ENCODE peak calls at places on chromosomes 1 and 21, in four cellular contexts. S, K, N and W are unnamed samples.

GRCh38 chr1:16076003-16076870 is 2.8 kb upstream of the FAM131C start:
- DNase-seq in S (no peak), K (no peak), N (peak; percentile 93), W (no peak)

GRCh38 chr1:229230893-229231753 is 39.8 kb upstream of the RAB4A start:
- DNase-seq in S (no peak), K (no peak), N (peak; percentile 87), W (peak; percentile 42)

GRCh38 chr1:100719490-100719889 is at the start of gene VCAM1:
- DNase-seq in S (no peak), K (no peak), N (peak; percentile 41), W (no peak)

GRCh38 chr1:71634159-71634558 is 553.3 kb upstream of the ZRANB2 start:
- DNase-seq in S (no peak), K (no peak), N (no peak), W (no peak)

GRCh38 chr1:57934745-57935144 is 510.9 kb upstream of the DAB1 start:
- DNase-seq in S (no peak), K (no peak), N (no peak), W (no peak)

GRCh38 chr1:14516974-14517812 is 81.3 kb upstream of the KAZN start:
- DNase-seq in S (no peak), K (no peak), N (no peak), W (no peak)

GRCh38 chr1:40944841-40945430 is 34.6 kb upstream of the CTPS1 start:
- DNase-seq in S (no peak), K (no peak), N (no peak), W (peak; percentile 40)

GRCh38 chr1:99963041-99963795 is 6.6 kb upstream of the SLC35A3 start:
- DNase-seq in S (no peak), K (no peak), N (peak; percentile 19), W (no peak)

GRCh38 chr1:169546087-169546995 is 39.9 kb downstream of the F5 start:
- DNase-seq in S (peak; percentile 33), K (no peak), N (peak; percentile 82), W (peak; percentile 74)

GRCh38 chr1:89692601-89693503 is 59.9 kb downstream of the LRRC8C start:
- DNase-seq in S (no peak), K (no peak), N (no peak), W (no peak)

GRCh38 chr1:227318852-227319607 is 738 bp upstream of the CDC42BPA start:
- DNase-seq in S (peak; percentile 49), K (no peak), N (peak; percentile 30), W (peak; percentile 61)

GRCh38 chr1:46539968-46540367 is 11.5 kb downstream of the KNCN start:
- DNase-seq in S (no peak), K (no peak), N (peak; percentile 56), W (no peak)

GRCh38 chr21:16709866-16710550 is 802.8 kb upstream of the CXADR start:
- DNase-seq in S (no peak), K (no peak), N (peak; percentile 24), W (no peak)

GRCh38 chr21:45029298-45029967 is 44.9 kb upstream of the ADARB1 start:
- DNase-seq in S (no peak), K (no peak), N (peak; percentile 45), W (no peak)

GRCh38 chr1:182493063-182493462 is 43.1 kb downstream of the RGSL1 start:
- DNase-seq in S (no peak), K (no peak), N (no peak), W (no peak)

GRCh38 chr1:220810963-220811362 is 24.2 kb downstream of the MTARC1 start:
- DNase-seq in S (no peak), K (no peak), N (no peak), W (no peak)

GRCh38 chr1:220811695-220812094 is 25.0 kb downstream of the MTARC1 start:
- DNase-seq in S (no peak), K (no peak), N (no peak), W (no peak)

GRCh38 chr1:220812308-220812707 is 25.6 kb downstream of the MTARC1 start:
- DNase-seq in S (no peak), K (no peak), N (no peak), W (no peak)

GRCh38 chr1:220815409-220815808 is 28.7 kb downstream of the MTARC1 start:
- DNase-seq in S (no peak), K (no peak), N (no peak), W (no peak)

GRCh38 chr1:220813013-220813412 is 26.3 kb downstream of the MTARC1 start:
- DNase-seq in S (no peak), K (no peak), N (no peak), W (no peak)
- TF ChIP-seq CTCF in S (no peak), K (no peak), N (no peak), W (no peak)

GRCh38 chr1:1419812-1420653 is 1.0 kb downstream of the ANKRD65 start:
- DNase-seq in S (no peak), K (no peak), N (no peak), W (no peak)
- TF ChIP-seq CTCF in S (no peak), K (no peak), N (no peak), W (no peak)

GRCh38 chr1:220528679-220529529 is 968 bp downstream of the MARK1 start:
- DNase-seq in S (peak; percentile 55), K (no peak), N (no peak), W (peak; percentile 6)

GRCh38 chr1:220527279-220528048 is 472 bp upstream of the MARK1 start:
- DNase-seq in S (peak; percentile 36), K (no peak), N (no peak), W (no peak)

GRCh38 chr1:220529530-220529920 is 1.6 kb downstream of the MARK1 start:
- DNase-seq in S (no peak), K (no peak), N (no peak), W (no peak)

GRCh38 chr1:220528049-220528678 is at the start of gene MARK1:
- DNase-seq in S (peak; percentile 78), K (peak; percentile 42), N (no peak), W (peak; percentile 56)

DNA sequence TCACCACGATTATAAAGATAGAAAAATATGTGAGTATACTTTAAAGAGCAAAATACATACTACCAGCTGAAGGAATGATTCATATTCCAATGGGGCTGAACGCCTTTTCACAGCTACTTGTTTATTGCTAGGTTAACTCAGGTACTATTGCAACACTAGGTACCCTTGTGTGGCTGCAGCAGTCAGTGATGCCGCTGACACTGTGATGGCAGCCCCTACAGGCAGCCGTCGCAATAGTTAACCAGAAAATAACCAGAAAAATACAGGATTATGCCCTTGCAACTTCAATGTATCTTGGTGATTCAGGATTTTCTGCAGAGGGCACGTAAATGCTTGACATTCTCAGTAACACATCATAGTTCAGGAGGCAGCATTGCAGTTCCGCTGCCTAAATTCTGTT is 1.6 kb upstream of the MARK1 start:
- DNase-seq in S (peak; percentile 36), K (no peak), N (no peak), W (no peak)
- TF ChIP-seq CTCF in S (peak; percentile 34), K (no peak), N (peak; percentile 61), W (no peak)

GRCh38 chr1:3069491-3070303 is 694 bp downstream of the PRDM16 start:
- DNase-seq in S (peak; percentile 40), K (no peak), N (peak; percentile 50), W (peak; percentile 42)
- TF ChIP-seq CTCF in S (no peak), K (no peak), N (peak; percentile 56), W (no peak)

GRCh38 chr1:158506369-158506987 is 34.5 kb downstream of the OR10R2 start:
- DNase-seq in S (peak; percentile 41), K (no peak), N (peak; percentile 21), W (peak; percentile 66)
- TF ChIP-seq CTCF in S (peak; percentile 60), K (no peak), N (no peak), W (peak; percentile 50)

DNA sequence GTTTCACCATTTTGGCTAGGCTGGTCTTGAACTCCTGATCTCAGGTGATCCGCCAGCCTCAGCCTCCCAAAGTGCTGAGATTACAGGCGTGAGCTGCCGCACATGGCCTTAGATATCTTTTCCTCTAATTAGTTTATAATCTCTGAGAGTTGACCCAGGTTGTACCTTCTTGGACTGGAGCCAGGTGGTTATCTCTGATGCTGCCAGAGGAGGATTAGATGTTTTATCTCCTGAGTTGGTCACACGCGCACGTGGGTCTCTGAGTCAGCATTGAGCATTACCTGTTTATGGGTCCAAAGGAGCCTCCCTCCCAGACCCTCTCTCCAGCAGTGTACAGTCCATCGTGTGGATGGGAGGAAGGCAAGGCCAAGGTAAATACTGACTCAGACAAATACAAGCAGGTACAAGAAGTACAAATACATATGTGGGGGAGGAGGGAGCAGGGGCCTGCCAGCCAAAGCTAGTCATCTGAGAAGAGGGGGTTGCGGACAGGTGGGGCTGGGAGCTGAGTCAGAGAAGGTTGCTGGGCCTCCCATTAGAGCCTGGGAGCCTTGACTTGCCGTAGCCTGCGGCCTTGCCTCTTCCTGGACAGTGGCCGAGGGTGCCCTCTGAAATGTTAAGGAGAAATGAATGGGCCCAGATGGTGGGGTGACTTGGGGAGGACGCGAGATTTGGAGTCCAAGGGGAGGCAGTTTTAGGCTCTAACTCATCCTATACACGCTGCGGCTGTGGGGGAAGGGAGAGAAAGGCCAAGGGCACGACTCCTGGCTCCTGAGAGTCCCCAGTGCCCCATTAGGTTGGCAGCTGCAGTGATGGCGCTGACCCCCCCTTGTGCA is 13.1 kb downstream of the IL6R start:
- DNase-seq in S (no peak), K (no peak), N (no peak), W (peak; percentile 94)
- TF ChIP-seq CTCF in S (no peak), K (no peak), N (no peak), W (no peak)

GRCh38 chr21:38806942-38807284 is 1.2 kb downstream of the ETS2 start:
- DNase-seq in S (no peak), K (no peak), N (peak; percentile 24), W (no peak)

GRCh38 chr21:38807481-38807880 is 1.8 kb downstream of the ETS2 start:
- DNase-seq in S (no peak), K (no peak), N (no peak), W (no peak)

GRCh38 chr21:38804617-38805281 is 980 bp upstream of the ETS2 start:
- DNase-seq in S (peak; percentile 81), K (no peak), N (peak; percentile 79), W (peak; percentile 74)

GRCh38 chr21:38805282-38806152 is at the start of gene ETS2:
- DNase-seq in S (peak; percentile 81), K (peak; percentile 55), N (peak; percentile 73), W (peak; percentile 85)

DNA sequence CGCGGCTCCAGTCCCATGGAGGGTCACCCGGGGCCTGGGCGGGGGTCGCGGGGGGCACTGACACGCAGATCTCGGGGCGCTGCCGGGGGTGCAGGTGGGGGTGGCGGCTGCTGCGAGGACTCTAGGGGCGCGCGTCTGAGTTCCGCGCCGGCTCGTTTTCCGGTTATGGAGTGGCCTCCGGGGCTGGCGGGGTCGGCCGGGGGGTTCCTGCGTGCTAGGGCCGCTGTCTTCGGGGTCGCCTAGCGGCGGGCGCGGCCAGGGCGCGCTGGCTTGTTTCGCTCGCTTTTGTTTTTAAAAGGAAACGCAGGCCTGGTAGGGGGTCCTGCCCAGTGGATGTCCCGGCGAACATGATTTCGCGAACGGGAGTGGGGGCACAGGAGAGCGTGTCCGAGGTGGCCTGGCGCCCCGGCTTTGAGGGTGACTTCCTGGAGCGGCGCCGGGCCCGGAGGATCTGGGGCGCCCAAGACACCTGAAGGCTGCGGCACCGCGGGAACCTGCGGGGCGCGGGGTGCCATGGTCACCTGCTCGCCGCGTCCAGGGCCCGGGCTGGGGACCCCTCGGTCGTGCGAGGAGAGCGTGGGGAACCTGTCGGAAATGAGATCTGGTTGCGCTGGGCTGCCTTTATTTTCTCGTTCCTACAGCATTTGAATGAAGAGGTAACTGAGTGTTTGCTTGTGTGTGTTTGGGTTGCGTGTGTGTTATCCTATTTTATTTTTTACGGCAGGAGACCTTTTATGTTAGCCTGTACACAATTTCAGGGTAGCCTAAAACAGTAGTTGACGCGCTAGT is 618 bp downstream of the ETS2 start:
- DNase-seq in S (peak; percentile 73), K (peak; percentile 42), N (no peak), W (no peak)
- TF ChIP-seq CTCF in S (peak; percentile 21), K (no peak), N (peak; percentile 16), W (no peak)